ENCODE peak calls at places on chromosome 17, in nine cellular contexts. Q is transverse colon, B is endothelial cell of umbilical vein, Z is sigmoid colon, X is A549, G is right lobe of liver, M is IMR-90, P is body of pancreas, D is esophagus squamous epithelium. U is an unnamed sample. For H3K4me1, the result is how much of the 10 kb centered on the place peaks cover.

GRCh38 chr17:28712037-28712704 is 483 bp upstream of the PROCA1 start:
- DNase-seq in Q (peak), B (no peak), Z (no peak), X (no peak), G (peak), M (no peak), P (no peak), D (no peak), U (no peak)

GRCh38 chr17:63452979-63453551 is 7.0 kb upstream of the CYB561 start:
- DNase-seq in Q (no peak), B (no peak), Z (no peak), X (no peak), G (no peak), M (no peak), P (no peak), D (no peak), U (no peak)

GRCh38 chr17:67376509-67376891 is 581 bp upstream of the PITPNC1 start:
- DNase-seq in Q (peak), B (no peak), Z (peak), X (peak), G (peak), M (peak), P (peak), D (no peak), U (no peak)

GRCh38 chr17:10618202-10618635 is 38.9 kb downstream of the MYH3 start:
- DNase-seq in Q (peak), B (peak), Z (peak), X (peak), G (peak), M (peak), P (peak), D (no peak), U (peak)

GRCh38 chr17:44887016-44887415 is 12.2 kb downstream of the EFTUD2 start:
- DNase-seq in Q (no peak), B (no peak), Z (no peak), X (no peak), G (no peak), M (no peak), P (no peak), D (no peak), U (no peak)

GRCh38 chr17:1294157-1294717 is 14.8 kb downstream of the TRARG1 start:
- DNase-seq in Q (peak), B (no peak), Z (no peak), X (no peak), G (no peak), M (no peak), P (no peak), D (no peak), U (no peak)

GRCh38 chr17:74712756-74713155 is at the start of gene CD300LF:
- DNase-seq in Q (peak), B (no peak), Z (no peak), X (no peak), G (no peak), M (no peak), P (no peak), D (no peak), U (peak)

GRCh38 chr17:66152756-66153155 is 39.2 kb downstream of the CEP112 start:
- DNase-seq in Q (no peak), B (no peak), Z (no peak), X (no peak), G (no peak), M (peak), P (no peak), D (no peak), U (no peak)

GRCh38 chr17:64139542-64139941 is 9.6 kb upstream of the ERN1 start:
- DNase-seq in Q (no peak), B (no peak), Z (no peak), X (no peak), G (no peak), M (no peak), P (no peak), D (no peak), U (no peak)

GRCh38 chr17:968812-969766 is 10.5 kb downstream of the NXN start:
- DNase-seq in Q (no peak), B (no peak), Z (no peak), X (no peak), G (no peak), M (no peak), P (no peak), D (no peak), U (no peak)

GRCh38 chr17:76091526-76092285 is 11.9 kb downstream of the EXOC7 start:
- DNase-seq in Q (no peak), B (peak), Z (no peak), X (no peak), G (no peak), M (no peak), P (no peak), D (no peak), U (no peak)

GRCh38 chr17:4229627-4230026 is 34.2 kb downstream of the ANKFY1 start:
- DNase-seq in Q (peak), B (no peak), Z (peak), X (no peak), G (no peak), M (peak), P (peak), D (no peak), U (peak)

GRCh38 chr17:17808706-17809432 is 27.9 kb downstream of the SREBF1 start:
- DNase-seq in Q (no peak), B (no peak), Z (peak), X (no peak), G (no peak), M (peak), P (no peak), D (no peak), U (no peak)

GRCh38 chr17:44826123-44826790 is 3.8 kb downstream of the GJC1 start:
- DNase-seq in Q (no peak), B (peak), Z (peak), X (no peak), G (no peak), M (no peak), P (no peak), D (no peak), U (no peak)

GRCh38 chr17:19744922-19745757 is 3.0 kb downstream of the ALDH3A1 start:
- DNase-seq in Q (peak), B (peak), Z (peak), X (peak), G (peak), M (peak), P (peak), D (peak), U (peak)

GRCh38 chr17:72812823-72813222 is 279.7 kb downstream of the SLC39A11 start:
- DNase-seq in Q (no peak), B (no peak), Z (no peak), X (no peak), G (no peak), M (peak), P (no peak), D (no peak), U (no peak)

GRCh38 chr17:50499270-50499669 is 9.0 kb upstream of the MYCBPAP start:
- DNase-seq in Q (no peak), B (no peak), Z (no peak), X (no peak), G (no peak), M (no peak), P (no peak), D (no peak), U (no peak)

GRCh38 chr17:50502643-50502990 is 5.6 kb upstream of the MYCBPAP start:
- DNase-seq in Q (no peak), B (no peak), Z (no peak), X (no peak), G (no peak), M (no peak), P (no peak), D (no peak), U (no peak)

GRCh38 chr17:50499722-50500121 is 8.5 kb upstream of the MYCBPAP start:
- DNase-seq in Q (no peak), B (no peak), Z (no peak), X (no peak), G (no peak), M (no peak), P (no peak), D (no peak), U (no peak)

GRCh38 chr17:50501906-50502642 is 6.2 kb upstream of the MYCBPAP start:
- DNase-seq in Q (no peak), B (no peak), Z (peak), X (no peak), G (no peak), M (no peak), P (no peak), D (no peak), U (no peak)

GRCh38 chr17:50501054-50501453 is 7.2 kb upstream of the MYCBPAP start:
- DNase-seq in Q (peak), B (peak), Z (no peak), X (no peak), G (no peak), M (no peak), P (peak), D (no peak), U (no peak)
- TF ChIP-seq CTCF in Q (peak), B (peak), Z (no peak), X (peak), G (peak), M (peak), P (peak), D (peak), U (no peak)

DNA sequence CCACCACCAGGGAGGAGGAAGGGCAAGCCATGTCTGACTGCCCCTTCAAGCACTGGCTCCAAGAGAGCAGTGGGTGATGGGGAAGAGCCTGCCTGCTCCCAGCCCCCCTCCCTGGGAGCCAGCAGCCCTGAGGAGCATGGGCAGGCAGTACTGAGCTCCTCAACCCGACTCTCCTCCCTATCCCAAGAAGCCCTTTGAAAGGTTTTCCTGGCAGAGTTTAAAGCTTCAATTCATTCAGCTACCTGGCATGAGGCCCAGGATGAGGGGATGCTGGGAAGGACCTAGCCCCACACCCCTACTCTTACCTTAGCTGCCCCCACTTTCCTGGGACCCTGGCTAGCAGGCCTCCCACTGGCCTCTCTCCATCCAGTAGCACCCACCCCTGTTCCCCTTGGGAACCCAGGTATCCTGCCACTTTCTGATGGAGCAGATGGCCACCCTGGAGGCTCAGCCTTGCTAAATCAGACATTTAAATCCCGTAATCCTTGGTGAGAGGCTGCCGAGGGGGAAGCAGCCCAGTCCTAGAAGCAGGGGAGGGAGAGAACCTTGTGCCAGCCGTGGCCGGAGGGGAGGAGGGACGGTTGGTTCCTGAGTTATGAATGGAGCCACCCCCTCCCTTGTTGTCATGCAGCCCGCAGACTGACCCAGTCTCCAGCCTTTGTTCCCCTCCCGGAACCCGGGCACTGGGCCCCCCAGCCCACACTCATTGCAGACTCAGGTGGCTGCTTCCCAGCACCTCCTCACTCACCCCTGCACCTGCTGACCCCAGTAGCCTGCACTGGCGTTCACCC is 17.1 kb downstream of the ATP1B2 start:
- DNase-seq in Q (no peak), B (no peak), Z (no peak), X (no peak), G (no peak), M (no peak), P (no peak), D (no peak), U (no peak)
- TF ChIP-seq POLR2A in Q (no peak), B (no peak), Z (no peak), X (no peak), G (no peak), M (no peak), P (no peak), D (no peak), U (no peak)

DNA sequence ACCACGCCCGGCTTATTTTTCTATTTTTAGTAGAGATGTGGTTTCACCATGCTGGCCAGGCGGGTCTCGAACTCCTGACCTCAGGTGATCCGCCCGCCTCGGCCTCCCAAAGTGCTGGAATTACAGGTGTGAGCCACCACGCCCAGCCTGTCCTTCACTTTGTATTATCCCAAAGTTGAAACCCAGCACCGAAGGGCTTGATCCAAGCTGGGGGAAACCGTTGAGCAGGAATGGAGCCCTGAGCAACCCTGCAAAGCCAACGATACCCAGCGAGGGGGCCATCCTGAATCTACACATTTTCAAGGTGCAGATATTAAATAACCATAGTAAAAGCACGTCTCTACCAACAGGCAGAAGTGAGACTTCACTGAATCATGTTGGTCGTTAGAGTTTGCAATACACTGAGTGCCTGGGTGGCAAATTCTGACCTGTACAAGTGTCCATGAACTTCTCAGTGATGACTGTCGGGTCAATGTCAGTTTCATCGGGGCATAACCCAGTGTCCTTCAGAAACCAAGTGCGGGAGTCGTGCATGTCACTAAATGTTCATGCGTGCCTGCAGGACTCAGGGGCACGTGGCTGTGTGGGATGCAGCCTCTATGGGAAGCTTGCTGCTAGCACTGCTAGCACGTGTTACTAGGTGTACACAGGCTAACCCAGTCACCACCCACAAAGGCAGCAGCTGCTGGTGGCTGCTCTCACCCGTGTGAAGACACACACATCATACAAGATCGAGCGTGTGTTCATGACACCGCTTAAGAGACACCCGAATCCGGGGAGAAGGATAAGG is 10.5 kb upstream of the RBFOX3 start:
- DNase-seq in Q (peak), B (no peak), Z (peak), X (no peak), G (peak), M (no peak), P (peak), D (no peak), U (peak)
- H3K4me1 ChIP-seq in Q (under half), B (under half), Z (under half), X (under half), G (under half), M (under half), P (under half), D (under half), U (under half)

DNA sequence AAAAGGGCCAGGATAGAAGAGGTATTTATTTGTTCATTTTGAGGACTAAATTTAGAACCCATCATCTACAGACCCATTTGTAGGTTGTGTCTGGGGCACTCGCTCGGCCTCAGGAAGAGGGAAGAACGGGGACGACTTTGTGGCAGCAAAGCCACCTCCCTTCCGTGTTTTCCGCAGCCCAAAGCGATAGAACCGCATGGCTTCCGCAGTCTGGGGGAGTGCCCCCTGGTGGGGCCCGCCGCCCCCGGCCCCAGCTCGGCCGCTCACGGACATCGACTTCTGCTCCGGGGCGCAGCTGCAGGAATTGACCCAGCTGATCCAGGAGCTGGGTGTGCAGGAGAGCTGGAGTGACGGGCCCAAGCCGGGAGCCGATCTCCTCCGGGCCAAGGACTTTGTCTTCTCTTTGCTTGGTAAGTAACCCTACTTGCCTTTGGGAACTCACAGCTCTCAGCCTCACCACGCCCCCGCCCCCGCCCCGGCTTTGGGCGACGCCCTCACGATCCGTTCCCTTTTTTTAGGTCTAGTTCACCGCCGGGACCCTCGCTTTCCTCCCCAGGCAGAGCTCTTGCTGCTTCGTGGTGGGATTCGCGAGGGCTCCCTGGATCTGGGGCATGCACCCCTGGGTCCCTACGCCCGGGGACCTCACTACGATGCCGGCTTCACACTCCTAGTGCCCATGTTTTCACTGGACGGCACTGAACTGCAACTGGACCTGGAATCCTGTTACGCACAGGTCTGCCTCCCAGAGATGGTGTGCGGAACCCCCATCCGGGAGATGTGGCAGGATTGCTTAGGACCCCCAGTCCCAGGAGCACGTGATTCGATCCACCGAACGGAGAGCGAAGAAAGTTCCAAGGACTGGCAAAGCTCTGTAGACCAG is 681 bp downstream of the TMEM102 start:
- DNase-seq in Q (peak), B (peak), Z (no peak), X (peak), G (peak), M (no peak), P (peak), D (no peak), U (no peak)
- TF ChIP-seq CTCF in Q (peak), B (peak), Z (no peak), X (no peak), G (no peak), M (peak), P (no peak), D (no peak), U (no peak)

GRCh38 chr17:54196751-54197150 is 374.0 kb downstream of the KIF2B start:
- DNase-seq in Q (no peak), B (no peak), Z (no peak), X (no peak), G (no peak), M (no peak), P (no peak), D (no peak), U (no peak)
- TF ChIP-seq POLR2A in Q (no peak), B (no peak), Z (no peak), X (no peak), G (no peak), M (no peak), P (no peak), D (no peak), U (no peak)

GRCh38 chr17:38325221-38325851 is 18.4 kb downstream of the GPR179 start:
- DNase-seq in Q (no peak), B (no peak), Z (no peak), X (no peak), G (no peak), M (no peak), P (no peak), D (no peak), U (no peak)
- H3K4me1 ChIP-seq in Q (under half), B (under half), Z (under half), X (under half), G (under half), M (under half), P (under half), D (under half), U (under half)

GRCh38 chr17:58373923-58374322 is 21.9 kb upstream of the SUPT4H1 start:
- DNase-seq in Q (no peak), B (no peak), Z (no peak), X (no peak), G (no peak), M (no peak), P (no peak), D (no peak), U (no peak)

GRCh38 chr17:58376472-58376921 is 24.5 kb upstream of the SUPT4H1 start:
- DNase-seq in Q (no peak), B (no peak), Z (no peak), X (no peak), G (no peak), M (no peak), P (no peak), D (no peak), U (no peak)

GRCh38 chr17:58375811-58376210 is 23.8 kb upstream of the SUPT4H1 start:
- DNase-seq in Q (no peak), B (no peak), Z (no peak), X (no peak), G (no peak), M (no peak), P (no peak), D (no peak), U (no peak)

GRCh38 chr17:58377005-58377660 is 25.1 kb upstream of the SUPT4H1 start:
- DNase-seq in Q (peak), B (no peak), Z (no peak), X (no peak), G (no peak), M (no peak), P (peak), D (no peak), U (no peak)

GRCh38 chr17:58375216-58375615 is 23.2 kb upstream of the SUPT4H1 start:
- DNase-seq in Q (no peak), B (no peak), Z (no peak), X (no peak), G (no peak), M (no peak), P (no peak), D (no peak), U (no peak)
- TF ChIP-seq CTCF in Q (no peak), B (no peak), Z (no peak), X (no peak), G (no peak), M (no peak), P (no peak), D (no peak), U (no peak)

DNA sequence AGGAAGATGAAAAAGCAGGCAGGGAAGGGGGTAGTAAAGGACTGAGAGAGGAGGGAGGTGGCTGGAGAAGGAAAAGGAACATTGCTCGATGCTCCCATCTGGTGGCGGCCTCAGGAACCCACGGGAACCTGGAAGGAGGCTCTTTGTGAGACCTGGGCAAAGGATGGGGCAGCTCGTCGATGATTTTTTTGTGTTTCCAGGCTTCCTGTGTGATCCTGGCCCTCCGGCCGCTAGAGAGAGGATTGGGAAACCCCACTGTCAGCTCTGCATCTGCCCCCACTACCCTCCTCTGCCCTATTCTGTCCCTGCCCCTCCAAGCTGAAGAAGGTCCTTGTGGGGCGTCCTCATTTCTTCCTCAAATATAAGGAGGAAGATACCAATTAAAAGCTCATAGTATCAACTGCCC is 6.6 kb downstream of the WFIKKN2 start:
- DNase-seq in Q (peak), B (peak), Z (no peak), X (peak), G (peak), M (peak), P (peak), D (no peak), U (peak)
- TF ChIP-seq POLR2A in Q (no peak), B (no peak), Z (no peak), X (no peak), G (no peak), M (no peak), P (no peak), D (no peak), U (no peak)

DNA sequence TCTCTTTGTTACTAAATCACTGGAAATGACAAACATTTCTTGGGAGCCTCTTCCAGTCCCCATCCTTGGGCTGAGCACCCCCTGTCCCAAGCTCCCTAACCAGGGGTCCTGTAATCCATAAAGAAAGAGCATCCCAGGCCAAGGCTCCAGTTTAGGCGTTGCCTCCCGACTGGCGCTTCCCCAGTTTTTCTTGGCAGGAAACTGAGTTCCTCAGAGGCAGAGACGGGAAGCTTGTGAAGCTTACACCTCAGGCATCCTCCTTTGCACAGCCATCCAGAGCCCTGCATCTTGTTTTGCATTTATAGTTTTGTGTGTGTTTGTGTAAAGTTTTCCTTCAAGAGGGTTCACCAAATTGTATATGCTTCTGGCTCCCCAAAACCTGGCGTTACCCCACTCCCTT is 7.1 kb downstream of the COPZ2 start:
- DNase-seq in Q (no peak), B (no peak), Z (no peak), X (no peak), G (no peak), M (no peak), P (no peak), D (no peak), U (no peak)
- H3K4me1 ChIP-seq in Q (under half), B (under half), Z (under half), X (under half), G (under half), M (under half), P (under half), D (under half), U (under half)